ENCODE peak calls at places on chromosomes 13 and 19, in seven cellular contexts. P is cardiac fibroblast, Q is choroid plexus epithelial cell, D is mammary epithelial cell, S is fibroblast of the aortic adventitia, L is sigmoid colon, U is endodermal cell. E is an unnamed sample.

GRCh38 chr13:33931397-33931987 is 113.5 kb downstream of the RFC3 start:
- DNase-seq in P (peak; percentile 65), Q (peak; percentile 80), S (peak; percentile 76), U (peak; percentile 63), D (peak; percentile 43), L (no peak), E (peak; percentile 61)

GRCh38 chr19:535017-535835 is 3.7 kb downstream of the CDC34 start:
- DNase-seq in P (no peak), Q (no peak), S (no peak), D (peak; percentile 48), L (peak; percentile 66), U (no peak), E (no peak)

GRCh38 chr19:41050426-41050825 is 37.8 kb upstream of the CYP2A13 start:
- DNase-seq in D (no peak), L (no peak), Q (no peak), P (no peak), U (no peak), S (no peak), E (no peak)

GRCh38 chr19:5694952-5695648 is 5.0 kb downstream of the RPL36 start:
- DNase-seq in U (peak; percentile 53), S (no peak), D (no peak), Q (no peak), P (no peak), L (peak; percentile 61), E (no peak)

GRCh38 chr13:30895773-30896172 is 10.3 kb upstream of the MEDAG start:
- DNase-seq in U (no peak), S (peak; percentile 94), D (peak; percentile 24), P (peak; percentile 96), L (peak; percentile 87), Q (peak; percentile 97), E (peak; percentile 92)

GRCh38 chr19:11179716-11180297 is 17.5 kb downstream of the KANK2 start:
- DNase-seq in S (no peak), D (no peak), L (no peak), Q (peak; percentile 23), P (no peak), U (no peak), E (peak; percentile 59)

GRCh38 chr19:35995655-35995993 is 636 bp downstream of the SDHAF1 start:
- DNase-seq in Q (peak; percentile 36), S (peak; percentile 25), U (peak; percentile 87), L (peak; percentile 90), D (peak; percentile 44), P (peak; percentile 48), E (peak; percentile 34)

GRCh38 chr13:34300559-34300958 is 482.6 kb downstream of the RFC3 start:
- DNase-seq in D (peak; percentile 5), Q (peak; percentile 43), P (no peak), U (no peak), L (no peak), S (no peak), E (peak; percentile 6)

GRCh38 chr13:107865643-107866006 is 349.7 kb downstream of the LIG4 start:
- DNase-seq in S (peak; percentile 8), Q (peak; percentile 51), L (no peak), U (no peak), P (peak; percentile 12), D (no peak), E (peak; percentile 30)

GRCh38 chr19:45659096-45659729 is 8.8 kb upstream of the GIPR start:
- DNase-seq in S (no peak), L (no peak), P (no peak), D (no peak), Q (no peak), U (no peak), E (no peak)
- H3K4me3 ChIP-seq in S (no peak overlapping the region), L (no peak overlapping the region), P (no peak overlapping the region), D (no peak overlapping the region), Q (no peak overlapping the region), U (no peak overlapping the region), E (no peak overlapping the region)

GRCh38 chr13:41224113-41225110 is 30.0 kb upstream of the KBTBD7 start:
- DNase-seq in U (no peak), P (peak; percentile 34), D (peak; percentile 56), Q (peak; percentile 79), S (peak; percentile 66), L (no peak), E (peak; percentile 53)

DNA sequence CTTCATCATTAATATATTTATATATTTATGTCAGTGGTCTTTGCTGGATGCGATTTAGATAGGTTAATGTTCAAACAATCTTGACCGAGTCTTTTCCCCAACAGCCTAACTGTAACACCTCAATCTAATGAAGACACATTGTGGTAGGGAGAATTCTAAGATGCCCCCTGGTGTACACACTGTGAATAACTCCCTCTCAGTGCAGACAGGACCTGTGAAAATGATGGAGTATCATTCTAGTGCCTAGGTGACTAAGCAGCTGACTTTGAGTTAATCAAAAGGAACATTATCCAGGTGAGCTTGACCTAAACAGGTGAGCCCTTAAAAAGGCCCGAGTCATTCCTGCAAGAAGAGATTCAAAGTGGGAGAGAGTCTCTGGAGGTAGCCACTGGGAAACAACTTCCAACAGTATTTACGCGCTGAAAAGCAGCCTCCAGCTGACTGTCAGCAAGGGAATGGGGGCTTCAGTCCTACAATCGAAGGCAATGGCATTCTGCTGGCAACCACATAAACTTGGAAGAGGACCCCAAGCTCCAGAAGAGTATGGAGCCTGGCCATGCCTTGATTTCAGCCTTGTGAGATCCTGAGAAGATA is 28.0 kb upstream of the KBTBD7 start:
- DNase-seq in L (no peak), S (peak; percentile 71), D (peak; percentile 75), U (peak; percentile 88), P (peak; percentile 66), Q (peak; percentile 76), E (peak; percentile 58)
- TF ChIP-seq CTCF in L (peak; percentile 74), S (peak; percentile 78), D (peak; percentile 81), U (peak; percentile 88), P (peak; percentile 74), Q (peak; percentile 77), E (peak; percentile 86)

DNA sequence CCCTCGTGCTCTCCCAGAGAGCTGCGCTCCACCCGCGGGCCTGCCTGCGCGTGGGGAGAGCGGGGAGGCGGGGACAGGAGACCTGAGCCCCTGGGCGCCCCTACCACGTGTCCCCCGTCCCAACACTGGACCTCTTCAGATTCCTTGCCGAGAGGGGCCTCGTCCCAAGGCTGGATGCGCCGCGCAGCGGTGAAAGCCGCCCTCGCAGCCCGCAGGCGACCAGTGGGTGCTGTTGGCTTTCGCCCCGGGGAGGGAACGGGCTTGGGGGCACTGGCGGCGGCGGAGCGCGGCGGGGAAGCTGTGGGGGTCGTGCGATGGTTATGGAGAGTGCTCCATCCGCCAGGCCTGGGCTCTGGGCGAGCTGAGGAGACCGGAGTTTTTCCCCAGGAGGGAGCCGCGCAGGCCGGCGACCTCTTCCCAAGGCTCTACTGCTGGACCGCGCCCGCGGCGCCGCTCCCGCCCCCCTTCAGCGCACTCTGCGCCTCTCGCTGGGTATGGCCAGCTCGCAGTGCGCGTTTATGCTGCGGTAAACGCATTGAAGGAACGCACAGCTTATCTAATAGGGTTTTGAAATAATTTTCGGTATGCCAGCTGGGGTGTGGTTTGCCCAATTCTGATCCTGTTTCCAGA is 17.2 kb upstream of the RNF17 start:
- DNase-seq in D (peak; percentile 40), U (peak; percentile 89), L (no peak), Q (peak; percentile 15), S (peak; percentile 2), P (no peak), E (peak; percentile 10)
- H3K4me3 ChIP-seq in D (peak overlapping the region; percentile 8), U (peak overlapping the region; percentile 79), L (no peak overlapping the region), Q (no peak overlapping the region), S (no peak overlapping the region), P (peak overlapping the region; percentile 2), E (peak overlapping the region; percentile 41)

GRCh38 chr19:37056776-37057175 is 21.5 kb upstream of the ZNF420 start:
- DNase-seq in U (no peak), S (no peak), P (no peak), D (no peak), L (no peak), Q (no peak), E (no peak)

GRCh38 chr19:37055330-37055729 is 22.9 kb upstream of the ZNF420 start:
- DNase-seq in S (no peak), D (no peak), Q (no peak), U (no peak), P (no peak), L (no peak), E (no peak)

GRCh38 chr19:37059142-37059541 is 19.1 kb upstream of the ZNF420 start:
- DNase-seq in P (no peak), L (no peak), Q (no peak), D (no peak), S (no peak), U (no peak), E (no peak)
- TF ChIP-seq CTCF in P (no peak), L (no peak), Q (no peak), D (no peak), S (no peak), U (no peak), E (no peak)

DNA sequence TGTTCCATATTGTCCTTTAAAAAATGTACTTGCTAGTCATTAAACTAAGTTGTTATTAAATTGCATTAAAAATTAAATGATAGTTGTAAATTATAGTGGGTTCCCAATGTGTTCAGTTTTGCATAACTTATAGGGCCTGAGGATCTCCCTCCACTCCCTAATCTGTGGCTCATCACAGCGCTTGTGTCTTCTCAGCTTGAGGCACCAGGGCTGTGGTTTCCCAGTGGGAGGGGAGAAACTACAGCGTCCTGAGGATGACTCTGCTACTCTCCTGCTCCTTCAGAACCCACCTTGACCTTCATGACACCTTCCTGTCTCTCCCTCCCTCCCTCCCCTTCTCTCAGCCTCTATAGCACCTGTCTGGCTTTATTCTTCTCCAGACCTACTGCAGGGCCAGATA is 1.4 kb downstream of the SGCG start:
- DNase-seq in U (no peak), D (no peak), P (no peak), L (no peak), Q (no peak), S (no peak), E (no peak)
- H3K4me3 ChIP-seq in U (no peak overlapping the region), D (no peak overlapping the region), P (no peak overlapping the region), L (no peak overlapping the region), Q (no peak overlapping the region), S (no peak overlapping the region), E (no peak overlapping the region)

DNA sequence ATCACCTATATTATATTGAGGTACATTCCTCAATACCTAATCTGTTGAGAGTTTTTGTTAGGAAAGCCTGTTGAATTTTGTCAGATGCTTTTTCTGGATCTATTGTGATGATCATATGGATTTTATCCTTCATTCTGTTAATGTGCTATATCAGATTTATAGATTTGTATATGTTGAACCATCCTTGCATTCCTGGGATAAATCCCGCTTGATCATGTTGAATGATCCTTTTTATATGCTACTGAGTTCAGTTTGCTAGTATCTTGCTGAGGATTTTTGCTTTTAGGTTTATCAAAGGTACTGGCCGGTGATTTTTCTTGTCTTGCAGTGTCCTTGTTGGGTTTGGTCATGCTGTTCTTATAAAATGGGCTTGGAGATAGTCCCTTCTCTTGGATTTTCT is 12.0 kb upstream of the ZNF331 start:
- DNase-seq in U (no peak), Q (no peak), P (no peak), D (no peak), L (no peak), S (no peak), E (no peak)
- TF ChIP-seq CTCF in U (no peak), Q (no peak), P (no peak), D (no peak), L (no peak), S (no peak), E (no peak)

GRCh38 chr19:18009412-18010066 is 1.6 kb downstream of the ARRDC2 start:
- DNase-seq in P (no peak), Q (peak; percentile 31), D (no peak), U (no peak), S (no peak), L (no peak), E (no peak)
- H3K4me3 ChIP-seq in P (peak overlapping the region; percentile 17), Q (peak overlapping the region; percentile 75), D (no peak overlapping the region), U (no peak overlapping the region), S (no peak overlapping the region), L (peak overlapping the region; percentile 60), E (no peak overlapping the region)

GRCh38 chr13:51096131-51096530 is 14.9 kb downstream of the C13orf42 start:
- DNase-seq in Q (no peak), U (peak; percentile 53), S (no peak), D (no peak), L (no peak), P (no peak), E (no peak)
- TF ChIP-seq CTCF in Q (no peak), U (no peak), S (no peak), D (no peak), L (no peak), P (no peak), E (no peak)